ENCODE peak calls at places on chromosomes 6 and 20, in four cellular contexts. P is HFF-Myc, Z is mucosa of descending colon, C is GM13976. X is an unnamed sample.

GRCh38 chr20:531608-532007 is 12.0 kb downstream of the CSNK2A1 start:
- DNase-seq in Z (no peak), P (no peak), C (no peak), X (no peak)

GRCh38 chr6:4645713-4646356 is 130.4 kb upstream of the CDYL start:
- DNase-seq in Z (no peak), P (no peak), C (no peak), X (no peak)

GRCh38 chr6:109783245-109783990 is 92.3 kb downstream of the FIG4 start:
- DNase-seq in P (no peak), Z (no peak), C (no peak), X (peak)

GRCh38 chr6:149318581-149319286 is 1.2 kb downstream of the TAB2 start:
- DNase-seq in Z (peak), P (no peak), C (no peak), X (no peak)

GRCh38 chr6:42960243-42961019 is at the start of gene GNMT:
- DNase-seq in Z (peak), P (no peak), C (peak), X (peak)

GRCh38 chr6:114342086-114342825 is 567 bp downstream of the HS3ST5 start:
- DNase-seq in P (no peak), Z (peak), C (peak), X (peak)

GRCh38 chr20:55067158-55067825 is 591.9 kb downstream of the DOK5 start:
- DNase-seq in C (no peak), Z (no peak), P (no peak), X (no peak)

GRCh38 chr6:24016286-24016685 is 109.7 kb upstream of the NRSN1 start:
- DNase-seq in Z (no peak), C (no peak), P (no peak), X (no peak)

GRCh38 chr20:34164569-34164968 is 52.5 kb upstream of the EIF2S2 start:
- DNase-seq in Z (no peak), P (no peak), C (no peak), X (no peak)

GRCh38 chr6:31736026-31736767 is at the start of gene CLIC1:
- DNase-seq in C (peak), P (no peak), Z (peak), X (peak)

GRCh38 chr6:66628917-66629316 is 921.9 kb upstream of the EYS start:
- DNase-seq in C (no peak), P (no peak), Z (no peak), X (no peak)

GRCh38 chr20:64136004-64136710 is 28.1 kb upstream of the MYT1 start:
- DNase-seq in P (no peak), C (no peak), Z (no peak), X (no peak)

GRCh38 chr6:119454694-119455093 is 105.1 kb upstream of the MAN1A1 start:
- DNase-seq in P (no peak), C (no peak), Z (no peak), X (no peak)

GRCh38 chr20:48571945-48572589 is 255.7 kb downstream of the PREX1 start:
- DNase-seq in P (no peak), Z (no peak), C (no peak), X (no peak)

GRCh38 chr6:6749791-6750434 is 161.4 kb downstream of the LY86 start:
- DNase-seq in P (peak), Z (peak), C (no peak), X (peak)

GRCh38 chr20:53608456-53609413 is 15.1 kb upstream of the ZNF217 start:
- DNase-seq in P (no peak), Z (peak), C (no peak), X (peak)

GRCh38 chr20:49750611-49751396 is 37.1 kb upstream of the B4GALT5 start:
- DNase-seq in P (no peak), Z (no peak), C (peak), X (peak)
- TF ChIP-seq CTCF in P (no peak), Z (no peak), C (no peak), X (no peak)

DNA sequence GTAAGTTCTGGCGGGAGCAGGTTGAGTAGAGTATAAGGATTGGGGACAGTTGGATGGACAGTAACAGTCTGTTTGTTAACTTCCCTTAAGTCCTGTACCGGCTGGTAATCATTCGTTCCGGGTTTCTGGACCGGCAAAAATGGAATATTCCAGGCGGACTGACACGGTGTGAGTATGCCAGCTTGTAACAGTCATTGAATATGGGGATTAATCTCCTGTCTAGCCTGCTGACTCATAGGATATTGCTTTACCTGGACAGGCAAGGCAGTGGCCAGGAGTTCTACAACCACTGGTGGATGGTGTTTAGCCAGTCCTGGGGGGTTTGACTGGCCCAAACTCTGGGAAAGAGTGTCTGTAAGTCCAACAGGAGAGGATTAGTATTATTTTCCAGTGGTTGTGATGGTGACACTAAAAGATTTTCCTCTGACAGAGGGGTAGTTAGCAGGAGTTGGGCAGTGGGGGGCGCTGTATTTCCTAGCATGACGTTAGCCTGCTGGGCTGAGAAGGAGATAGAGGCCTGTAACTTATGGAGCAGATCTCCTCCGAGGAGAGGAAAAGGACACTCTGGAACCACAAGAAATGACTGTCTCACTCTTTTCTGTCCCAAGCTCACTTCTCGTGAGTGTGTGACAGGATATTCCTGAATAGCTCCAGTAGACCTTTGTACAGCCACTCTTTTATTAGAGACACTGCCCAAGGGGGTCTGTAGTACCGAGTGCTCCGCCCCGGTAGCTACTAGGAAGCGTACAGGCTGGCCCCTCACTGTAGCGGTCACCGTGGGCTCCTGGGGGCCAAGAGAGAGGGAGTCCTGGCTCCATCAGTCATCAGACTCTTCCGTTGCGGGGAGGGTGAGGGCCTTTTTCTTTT is 152.2 kb downstream of the TRIM27 start:
- DNase-seq in C (no peak), Z (no peak), P (no peak), X (peak)
- TF ChIP-seq CTCF in C (no peak), Z (no peak), P (peak), X (no peak)

GRCh38 chr20:17734374-17734773 is 34.6 kb downstream of the BANF2 start:
- DNase-seq in Z (no peak), C (no peak), P (no peak), X (no peak)

GRCh38 chr20:17735959-17736621 is 36.3 kb downstream of the BANF2 start:
- DNase-seq in C (no peak), Z (no peak), P (no peak), X (no peak)

GRCh38 chr20:17741220-17741619 is 41.5 kb downstream of the BANF2 start:
- DNase-seq in C (no peak), Z (no peak), P (no peak), X (no peak)

GRCh38 chr20:17735206-17735804 is 35.5 kb downstream of the BANF2 start:
- DNase-seq in C (no peak), P (no peak), Z (no peak), X (no peak)

DNA sequence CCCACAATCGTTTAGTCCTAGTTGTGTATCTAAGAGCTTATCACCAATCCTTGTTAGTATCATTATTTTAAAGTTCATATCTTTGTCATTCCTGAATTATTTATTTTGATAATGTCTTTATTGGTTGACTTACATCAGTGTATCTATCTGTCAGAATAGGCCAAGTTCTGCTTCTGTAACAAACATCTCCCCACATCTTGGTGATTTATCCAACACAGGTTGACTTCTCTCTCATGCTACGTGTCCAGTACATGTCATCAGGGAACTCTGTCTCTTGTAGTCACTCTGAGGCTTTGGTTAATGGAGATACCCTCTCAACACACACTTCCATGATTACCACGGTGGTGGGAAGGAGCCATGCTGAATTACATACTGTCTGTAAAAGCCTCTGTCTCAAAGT is 38.4 kb downstream of the BANF2 start:
- DNase-seq in P (no peak), C (no peak), Z (no peak), X (no peak)
- TF ChIP-seq CTCF in P (no peak), C (no peak), Z (no peak), X (no peak)

DNA sequence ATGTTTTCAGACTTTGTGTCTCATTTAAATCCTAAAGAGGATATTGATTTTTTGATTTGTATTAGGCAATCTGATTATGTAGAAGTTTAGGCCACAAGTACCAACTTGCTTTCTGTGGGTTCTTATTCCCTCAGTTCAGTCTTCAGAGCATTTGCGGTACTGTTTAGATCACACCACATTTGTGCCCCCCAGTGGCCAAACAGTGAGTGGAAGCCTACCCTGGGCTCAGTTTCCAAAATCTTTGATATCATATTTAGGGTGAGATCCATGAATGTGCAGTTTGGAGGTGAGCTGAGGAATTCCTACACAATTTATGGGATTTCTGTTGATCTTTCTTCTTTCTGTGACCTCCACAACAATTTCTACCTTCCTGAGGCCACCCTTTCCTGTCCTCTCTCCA is 92.3 kb upstream of the FUT9 start:
- DNase-seq in P (no peak), Z (no peak), C (peak), X (peak)
- TF ChIP-seq CTCF in P (no peak), Z (no peak), C (no peak), X (no peak)